ENCODE peak calls at places on chromosome 9, in eight cellular contexts. D is activated CD4-positive, alpha-beta T cell treated with anti-CD3 and anti-CD28 coated beads for 4 hours; Q is stimulated activated naive CD4-positive, alpha-beta T cell; J is A673; C is endodermal cell; B is central memory CD4-positive, alpha-beta T cell; Z is Caki2; Y is fibroblast of the aortic adventitia. P is an unnamed sample.

GRCh38 chr9:113289091-113289490 is 13.6 kb downstream of the PRPF4 start:
- DNase-seq in Q (no peak), C (no peak), D (no peak), Y (no peak), B (no peak), J (no peak), Z (no peak), P (no peak)

GRCh38 chr9:96245399-96245798 is 56.6 kb downstream of the HSD17B3 start:
- DNase-seq in C (peak; percentile 72), Y (no peak), Z (no peak), Q (no peak), B (no peak), D (no peak), J (peak; percentile 27), P (no peak)

GRCh38 chr9:22088372-22089063 is 79.4 kb upstream of the CDKN2B start:
- DNase-seq in Z (no peak), Q (no peak), B (no peak), J (no peak), Y (no peak), D (no peak), C (no peak), P (no peak)

GRCh38 chr9:110969971-110970381 is 68.3 kb downstream of the LPAR1 start:
- DNase-seq in Q (no peak), D (no peak), Y (peak; percentile 76), C (no peak), J (peak; percentile 67), Z (peak; percentile 40), B (no peak), P (peak; percentile 43)

GRCh38 chr9:135544981-135545635 is 818 bp upstream of the OBP2A start:
- DNase-seq in Q (no peak), B (no peak), D (no peak), Z (no peak), C (no peak), Y (no peak), J (no peak), P (no peak)

GRCh38 chr9:76591256-76591950 is 132.4 kb downstream of the GCNT1 start:
- DNase-seq in C (no peak), Z (no peak), Q (no peak), Y (peak; percentile 93), B (no peak), D (no peak), J (no peak), P (no peak)

GRCh38 chr9:134328341-134328840 is 2.1 kb downstream of the RXRA start:
- DNase-seq in B (no peak), Y (peak; percentile 31), Q (no peak), D (no peak), C (no peak), J (no peak), Z (no peak), P (peak; percentile 47)

GRCh38 chr9:3526903-3527652 is 1.3 kb upstream of the RFX3 start:
- DNase-seq in B (peak; percentile 83), Y (peak; percentile 25), Q (no peak), J (peak; percentile 46), Z (no peak), D (no peak), C (peak; percentile 82), P (no peak)

GRCh38 chr9:13181652-13182051 is 97.8 kb downstream of the MPDZ start:
- DNase-seq in J (peak; percentile 30), Z (no peak), B (no peak), C (no peak), D (no peak), Q (no peak), Y (no peak), P (peak; percentile 54)

GRCh38 chr9:125233678-125234077 is 7.5 kb downstream of the HSPA5 start:
- DNase-seq in J (peak; percentile 45), C (no peak), Z (peak; percentile 83), Q (no peak), D (no peak), Y (peak; percentile 98), B (no peak), P (peak; percentile 95)

GRCh38 chr9:129273941-129274709 is 96.1 kb upstream of the IER5L start:
- DNase-seq in J (no peak), C (peak; percentile 18), D (no peak), Q (no peak), B (no peak), Y (no peak), Z (no peak), P (no peak)

GRCh38 chr9:123329329-123329955 is 26.6 kb upstream of the CRB2 start:
- DNase-seq in B (no peak), Y (no peak), Z (peak; percentile 41), D (no peak), Q (no peak), C (no peak), J (no peak), P (peak; percentile 87)

GRCh38 chr9:124749811-124750210 is 21.3 kb downstream of the NR6A1 start:
- DNase-seq in C (no peak), Y (no peak), D (no peak), B (no peak), J (no peak), Z (no peak), Q (no peak), P (no peak)

GRCh38 chr9:24881361-24881760 is 335.7 kb upstream of the IZUMO3 start:
- DNase-seq in D (no peak), C (no peak), Q (no peak), Z (no peak), B (no peak), J (no peak), Y (no peak), P (no peak)

GRCh38 chr9:137749511-137749910 is 128.1 kb upstream of the CACNA1B start:
- DNase-seq in J (no peak), D (no peak), C (no peak), Y (no peak), Q (no peak), B (no peak), Z (no peak), P (no peak)

GRCh38 chr9:33124716-33125378 is 42.3 kb downstream of the B4GALT1 start:
- DNase-seq in Z (no peak), D (no peak), C (no peak), J (peak; percentile 24), Y (no peak), B (no peak), Q (no peak), P (no peak)